ENCODE peak calls at places on chromosome 6, in four cellular contexts. D, W, N and Q are unnamed samples.

GRCh38 chr6:6317825-6318733 is 2.4 kb downstream of the F13A1 start:
- DNase-seq in D (no peak), W (no peak), N (no peak), Q (no peak)

GRCh38 chr6:34374112-34374907 is 18.2 kb downstream of the NUDT3 start:
- DNase-seq in D (no peak), W (no peak), N (no peak), Q (no peak)

GRCh38 chr6:35294308-35294945 is 3.2 kb upstream of the DEF6 start:
- DNase-seq in D (peak), W (peak), N (peak), Q (peak)

GRCh38 chr6:135002229-135002844 is 52.3 kb downstream of the HBS1L start:
- DNase-seq in D (no peak), W (peak), N (no peak), Q (no peak)

GRCh38 chr6:52511572-52512151 is 65.2 kb downstream of the TRAM2 start:
- DNase-seq in D (no peak), W (peak), N (no peak), Q (no peak)

GRCh38 chr6:24064832-24065231 is 61.2 kb upstream of the NRSN1 start:
- DNase-seq in D (no peak), W (no peak), N (no peak), Q (no peak)

GRCh38 chr6:30781697-30782424 is 37.5 kb upstream of the IER3 start:
- DNase-seq in D (peak), W (peak), N (peak), Q (peak)

GRCh38 chr6:19356692-19357091 is 480.5 kb upstream of the ID4 start:
- DNase-seq in D (no peak), W (no peak), N (no peak), Q (no peak)

GRCh38 chr6:89776583-89777233 is 42.9 kb downstream of the MDN1 start:
- DNase-seq in D (no peak), W (no peak), N (no peak), Q (no peak)

GRCh38 chr6:24274441-24275083 is 83.3 kb downstream of the DCDC2 start:
- DNase-seq in D (no peak), W (peak), N (no peak), Q (no peak)

GRCh38 chr6:52127957-52128356 is 40.5 kb upstream of the PKHD1 start:
- DNase-seq in D (no peak), W (no peak), N (no peak), Q (no peak)

GRCh38 chr6:133623065-133623464 is 265.8 kb upstream of the TCF21 start:
- DNase-seq in D (no peak), W (peak), N (no peak), Q (no peak)

GRCh38 chr6:40917603-40918002 is 121.4 kb downstream of the UNC5CL start:
- DNase-seq in D (no peak), W (no peak), N (no peak), Q (no peak)

GRCh38 chr6:87308970-87309369 is 13.4 kb upstream of the SMIM8 start:
- DNase-seq in D (no peak), W (no peak), N (no peak), Q (no peak)

GRCh38 chr6:166496460-166496859 is 90.0 kb downstream of the RAMACL start:
- DNase-seq in D (no peak), W (no peak), N (no peak), Q (no peak)